ENCODE peak calls at places on chromosomes 16 and 17, in six cellular contexts. P is cardiac muscle cell; Z is CD4-positive, CD25-positive, alpha-beta regulatory T cell; V is tibial artery; O is prostate gland; B is BJ. Q is an unnamed sample.

GRCh38 chr16:58501242-58502131 is 1.5 kb downstream of the NDRG4 start:
- DNase-seq in P (no peak), Z (peak), V (no peak), O (no peak), B (no peak), Q (no peak)

GRCh38 chr16:81366316-81366932 is 51.7 kb downstream of the GAN start:
- DNase-seq in P (peak), Z (no peak), V (no peak), O (peak), B (no peak), Q (no peak)

GRCh38 chr16:57534881-57535658 is 1.3 kb downstream of the CCDC102A start:
- DNase-seq in P (no peak), Z (no peak), V (no peak), O (no peak), B (no peak), Q (no peak)

GRCh38 chr17:17587614-17588336 is 3.7 kb downstream of the PEMT start:
- DNase-seq in P (no peak), Z (no peak), V (no peak), O (no peak), B (no peak), Q (no peak)

GRCh38 chr17:10789694-10790271 is 14.1 kb downstream of the TMEM238L start:
- DNase-seq in P (no peak), Z (no peak), V (no peak), O (no peak), B (no peak), Q (no peak)

GRCh38 chr17:82120148-82120547 is 22.1 kb upstream of the FASN start:
- DNase-seq in P (no peak), Z (no peak), V (no peak), O (no peak), B (peak), Q (no peak)

GRCh38 chr17:70031341-70031740 is 43.7 kb upstream of the KCNJ16 start:
- DNase-seq in P (no peak), Z (no peak), V (no peak), O (no peak), B (no peak), Q (no peak)

GRCh38 chr17:38730526-38731379 is 612 bp downstream of the CISD3 start:
- DNase-seq in P (peak), Z (no peak), V (peak), O (no peak), B (no peak), Q (peak)

GRCh38 chr17:38745545-38745944 is 2.6 kb downstream of the PCGF2 start:
- DNase-seq in P (no peak), Z (no peak), V (no peak), O (no peak), B (no peak), Q (no peak)

GRCh38 chr17:35449371-35449931 is 885 bp upstream of the SLFN13 start:
- DNase-seq in P (peak), Z (no peak), V (peak), O (no peak), B (no peak), Q (peak)

GRCh38 chr16:15856901-15857778 is at the start of gene MYH11:
- DNase-seq in P (no peak), Z (no peak), V (peak), O (no peak), B (no peak), Q (peak)

GRCh38 chr16:7209598-7209997 is 123.0 kb upstream of the RBFOX1 start:
- DNase-seq in P (no peak), Z (no peak), V (no peak), O (no peak), B (no peak), Q (no peak)

DNA sequence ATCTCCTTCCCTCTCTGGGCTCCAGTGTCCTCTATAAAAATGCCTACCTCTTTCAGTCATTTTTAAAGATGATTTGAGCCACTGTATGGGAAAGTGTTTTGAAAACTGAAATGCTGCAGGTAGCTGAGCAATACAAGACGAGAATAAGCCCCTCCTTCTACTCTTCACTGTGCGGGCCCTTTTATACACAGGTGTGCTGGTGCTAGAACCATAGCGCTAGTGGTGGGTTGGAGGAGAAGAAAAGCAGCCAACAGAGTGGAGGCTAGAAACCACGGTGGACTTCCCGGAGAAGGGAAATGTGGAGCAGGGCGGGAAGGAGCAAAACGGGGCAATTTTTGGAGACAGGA is 58.2 kb upstream of the DLX4 start:
- DNase-seq in P (no peak), Z (no peak), V (no peak), O (no peak), B (no peak), Q (no peak)
- H3K4me3 ChIP-seq in P (peak), Z (no peak), V (no peak), O (no peak), B (no peak), Q (no peak)

GRCh38 chr17:75155191-75155601 is 884 bp upstream of the JPT1 start:
- DNase-seq in P (no peak), Z (no peak), V (no peak), O (no peak), B (no peak), Q (no peak)
- H3K4me3 ChIP-seq in P (no peak), Z (peak), V (no peak), O (no peak), B (no peak), Q (no peak)

DNA sequence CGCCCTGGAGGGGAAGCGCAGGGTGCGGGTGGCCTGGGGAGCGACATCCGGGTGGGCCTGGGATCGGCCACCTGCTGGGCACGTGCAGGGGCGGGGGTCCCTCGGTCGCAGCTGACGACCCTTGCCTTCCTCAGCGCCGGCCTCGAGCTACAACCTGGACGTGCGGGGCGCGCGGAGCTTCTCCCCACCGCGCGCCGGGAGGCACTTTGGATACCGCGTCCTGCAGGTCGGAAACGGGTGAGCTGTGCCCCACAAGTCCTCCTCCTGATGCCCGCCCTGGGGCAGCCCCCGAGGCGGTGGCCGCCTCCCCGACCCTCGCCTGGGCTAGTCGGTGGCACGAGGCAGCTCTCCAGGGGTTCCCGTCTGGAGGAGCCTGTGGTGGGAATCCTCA is 1.5 kb downstream of the ITGAL start:
- DNase-seq in P (no peak), Z (no peak), V (no peak), O (no peak), B (no peak), Q (no peak)
- H3K4me3 ChIP-seq in P (no peak), Z (peak), V (no peak), O (no peak), B (no peak), Q (peak)

GRCh38 chr17:78493455-78494188 is 83.6 kb downstream of the DNAH17 start:
- DNase-seq in P (no peak), Z (no peak), V (no peak), O (no peak), B (no peak), Q (no peak)
- H3K4me3 ChIP-seq in P (no peak), Z (no peak), V (no peak), O (no peak), B (no peak), Q (no peak)

GRCh38 chr17:28492352-28493310 is 13.5 kb upstream of the FOXN1 start:
- DNase-seq in P (peak), Z (no peak), V (no peak), O (no peak), B (no peak), Q (no peak)
- H3K4me3 ChIP-seq in P (no peak), Z (no peak), V (no peak), O (no peak), B (no peak), Q (no peak)

DNA sequence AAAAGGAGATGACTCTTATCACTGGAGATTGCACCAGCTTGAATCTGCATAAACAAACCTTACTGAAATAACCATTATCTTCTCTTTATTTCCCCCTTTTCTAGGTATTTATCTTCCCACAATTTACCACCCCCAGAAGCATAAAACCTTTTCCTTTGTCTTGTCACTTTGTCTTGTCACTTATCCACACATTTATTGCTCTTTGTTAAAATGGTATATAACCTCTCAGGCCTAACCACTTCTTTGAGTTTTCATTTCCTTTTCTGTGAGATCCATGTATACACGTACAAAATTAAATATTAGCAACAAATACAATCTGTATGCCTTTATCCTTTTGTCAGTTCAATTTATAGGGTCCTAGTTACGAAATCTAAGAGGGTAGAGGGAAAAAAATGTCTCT is 122.9 kb downstream of the CACNG3 start:
- DNase-seq in P (no peak), Z (no peak), V (no peak), O (no peak), B (no peak), Q (no peak)
- H3K4me3 ChIP-seq in P (no peak), Z (no peak), V (no peak), O (no peak), B (no peak), Q (no peak)

Q was measured in GM06990.